ENCODE peak calls at places on chromosomes 5 and 9, in four cellular contexts. S is suprapubic skin, H is ovary, V is lower lobe of right lung. P is an unnamed sample.

GRCh38 chr9:26974927-26975326 is 18.7 kb downstream of the IFT74 start:
- DNase-seq in V (no peak), S (no peak), H (no peak), P (no peak)

GRCh38 chr5:68239485-68239884 is 23.9 kb downstream of the PIK3R1 start:
- DNase-seq in V (peak; percentile 74), S (peak; percentile 90), H (peak; percentile 70), P (no peak)

GRCh38 chr5:77957-78804 is 13.8 kb upstream of the PLEKHG4B start:
- DNase-seq in V (no peak), H (no peak), S (no peak), P (no peak)

GRCh38 chr5:75235711-75236110 is 967 bp downstream of the ANKRD31 start:
- DNase-seq in S (no peak), H (no peak), V (no peak), P (no peak)

GRCh38 chr5:150134198-150134588 is 21.5 kb downstream of the PDGFRB start:
- DNase-seq in H (no peak), V (no peak), S (no peak), P (no peak)

GRCh38 chr5:115262066-115262404 is 642 bp downstream of the PGGT1B start:
- DNase-seq in V (no peak), H (no peak), S (no peak), P (no peak)

GRCh38 chr5:167759411-167759821 is 532.0 kb upstream of the WWC1 start:
- DNase-seq in V (no peak), H (no peak), S (no peak), P (no peak)

GRCh38 chr5:128487041-128487440 is 51.0 kb downstream of the FBN2 start:
- DNase-seq in H (no peak), V (no peak), S (no peak), P (no peak)

GRCh38 chr9:82996931-82997330 is 66.0 kb downstream of the RASEF start:
- DNase-seq in V (no peak), H (no peak), S (no peak), P (no peak)

GRCh38 chr5:152622628-152623027 is 217.5 kb upstream of the NMUR2 start:
- DNase-seq in S (no peak), H (no peak), V (no peak), P (no peak)

DNA sequence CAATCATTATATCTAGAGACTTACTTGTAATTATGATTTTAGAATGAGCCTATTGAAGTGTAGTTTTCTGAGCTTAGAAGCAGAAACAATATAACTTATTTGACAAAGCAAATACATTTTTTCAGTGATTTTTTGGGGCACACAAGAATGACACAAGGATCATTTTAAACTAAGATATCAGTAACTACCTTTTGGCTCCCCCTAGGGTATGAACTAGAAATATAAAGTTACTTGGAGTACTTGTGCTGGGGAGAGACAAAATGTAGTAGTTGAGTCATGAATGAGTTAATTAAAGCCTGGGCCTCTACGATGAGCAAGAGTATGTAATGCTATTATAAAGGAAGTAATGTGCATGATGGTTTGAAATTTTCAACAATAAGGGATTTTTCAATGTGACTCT is 1244.1 kb upstream of the ACO1 start:
- DNase-seq in H (no peak), V (no peak), S (no peak), P (no peak)
- TF ChIP-seq CTCF in H (no peak), V (peak; percentile 21), S (no peak), P (peak; percentile 7)

DNA sequence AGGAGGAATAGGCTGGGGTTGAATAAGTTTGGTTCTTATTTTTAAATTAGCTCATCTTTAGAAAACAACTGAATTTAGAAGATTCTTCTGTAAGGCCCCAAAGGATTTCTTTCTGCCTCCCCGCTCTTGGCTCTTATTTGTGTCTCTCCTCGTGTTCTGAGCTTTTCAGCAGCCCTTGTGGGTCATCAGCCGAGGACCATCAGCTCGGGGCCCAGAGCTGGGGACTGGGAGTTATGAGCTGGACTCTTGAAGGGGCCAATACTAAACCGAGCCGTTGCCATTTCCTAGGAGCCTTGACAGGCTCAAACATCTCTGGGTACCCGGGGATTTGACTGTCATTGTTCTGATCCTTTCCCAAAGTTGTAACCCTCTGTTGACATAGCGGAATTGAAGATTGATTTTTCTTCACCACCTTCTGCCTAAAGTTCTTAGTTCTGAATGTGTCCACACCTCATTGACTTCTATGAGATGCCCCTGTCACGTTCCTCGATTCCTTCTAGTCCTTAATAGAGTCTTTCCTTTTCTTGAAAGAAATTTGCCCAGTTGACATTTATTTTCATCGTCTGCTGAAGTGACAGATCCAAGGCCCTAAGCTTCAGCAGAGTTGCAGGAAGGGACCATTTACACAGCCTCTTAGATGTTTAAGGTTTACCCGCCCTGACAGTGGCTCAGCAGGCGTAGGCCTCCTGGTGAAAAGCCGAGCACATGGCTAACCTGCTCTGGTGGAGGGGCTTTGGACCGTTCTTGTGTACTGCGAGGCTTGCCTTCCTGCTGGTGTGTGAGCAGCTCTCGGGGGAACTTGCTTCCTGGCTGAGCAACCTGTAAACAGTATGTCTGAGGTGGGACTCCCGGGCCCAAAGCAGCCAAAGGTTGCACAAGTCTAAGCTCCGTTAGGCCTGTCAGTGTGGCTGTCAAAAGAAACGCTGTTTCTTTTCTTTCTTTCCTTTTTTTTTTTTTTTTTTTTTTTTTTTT is 24.0 kb downstream of the ABL1 start:
- DNase-seq in V (no peak), H (no peak), S (peak; percentile 53), P (no peak)
- H3K27ac ChIP-seq in V (peak overlapping the region; percentile 31), H (no peak overlapping the region), S (peak overlapping the region; percentile 63), P (peak overlapping the region; percentile 94)

DNA sequence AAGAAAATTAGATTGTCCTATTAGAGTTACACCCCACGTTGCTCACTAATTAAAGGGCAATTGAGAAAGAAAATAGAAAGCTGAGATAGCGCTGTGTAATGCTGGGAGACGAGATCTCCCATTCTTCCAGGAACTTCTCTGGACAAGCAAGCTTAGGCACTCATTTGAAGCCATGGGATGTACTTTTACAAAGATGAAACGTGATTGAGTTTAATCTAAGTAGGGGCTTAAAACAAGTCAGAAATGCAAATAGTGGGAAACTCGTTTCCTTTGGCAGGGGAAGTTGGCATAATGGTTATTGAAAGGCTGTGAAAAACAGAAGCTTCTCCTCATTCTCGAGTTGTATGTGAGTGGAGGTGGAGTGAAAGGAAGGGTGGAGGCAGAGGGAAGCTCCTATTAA is 3.7 kb downstream of the PRDM6 start:
- DNase-seq in S (no peak), H (no peak), V (no peak), P (no peak)
- H3K4me3 ChIP-seq in S (no peak overlapping the region), H (no peak overlapping the region), V (peak overlapping the region; percentile 62), P (peak overlapping the region; percentile 35)

GRCh38 chr5:71457106-71457505 is 1.7 kb downstream of the BDP1 start:
- DNase-seq in S (no peak), V (no peak), H (no peak), P (no peak)

GRCh38 chr5:71454913-71455312 is 538 bp upstream of the BDP1 start:
- DNase-seq in H (no peak), S (no peak), V (no peak), P (no peak)

GRCh38 chr5:71456362-71456743 is 902 bp downstream of the BDP1 start:
- DNase-seq in H (no peak), V (no peak), S (no peak), P (no peak)

GRCh38 chr5:71452876-71453275 is 2.6 kb upstream of the BDP1 start:
- DNase-seq in V (no peak), S (no peak), H (no peak), P (no peak)

GRCh38 chr5:71455427-71456361 is at the start of gene BDP1:
- DNase-seq in V (peak; percentile 97), S (peak; percentile 97), H (peak; percentile 99), P (peak; percentile 73)
- TF ChIP-seq CTCF in V (peak; percentile 34), S (no peak), H (no peak), P (no peak)

GRCh38 chr9:110125207-110125751 is 82.7 kb downstream of the C9orf152 start:
- DNase-seq in V (peak; percentile 83), H (peak; percentile 90), S (peak; percentile 75), P (peak; percentile 89)

GRCh38 chr9:110125763-110126351 is 82.1 kb downstream of the C9orf152 start:
- DNase-seq in H (no peak), V (no peak), S (no peak), P (no peak)

GRCh38 chr9:110126457-110126856 is 81.5 kb downstream of the C9orf152 start:
- DNase-seq in S (no peak), H (no peak), V (no peak), P (no peak)

GRCh38 chr9:110121170-110121569 is 86.8 kb downstream of the C9orf152 start:
- DNase-seq in S (no peak), H (no peak), V (no peak), P (no peak)

GRCh38 chr9:110123364-110124095 is 84.4 kb downstream of the C9orf152 start:
- DNase-seq in H (no peak), V (no peak), S (no peak), P (no peak)
- H3K27ac ChIP-seq in H (no peak overlapping the region), V (peak overlapping the region; percentile 77), S (no peak overlapping the region), P (peak overlapping the region; percentile 80)